ENCODE peak calls at places on chromosomes 7 and 10, in four cellular contexts. Y, U, D and O are unnamed samples.

GRCh38 chr7:28623863-28624262 is 211.5 kb downstream of the CREB5 start:
- DNase-seq in D (no peak), U (no peak), Y (no peak), O (no peak)

GRCh38 chr10:102776779-102777417 is 33.1 kb downstream of the WBP1L start:
- DNase-seq in D (no peak), U (peak; percentile 68), Y (no peak), O (peak; percentile 85)

GRCh38 chr10:60230892-60231291 is 158.8 kb downstream of the ANK3 start:
- DNase-seq in U (no peak), Y (no peak), D (no peak), O (no peak)

GRCh38 chr10:107502263-107502979 is 337.9 kb upstream of the SORCS1 start:
- DNase-seq in D (no peak), U (no peak), Y (no peak), O (no peak)

GRCh38 chr10:47357911-47358310 is 9.7 kb downstream of the RBP3 start:
- DNase-seq in U (no peak), Y (no peak), D (no peak), O (no peak)

GRCh38 chr10:69802424-69803161 is 887 bp downstream of the COL13A1 start:
- DNase-seq in Y (peak; percentile 62), D (no peak), U (no peak), O (no peak)

GRCh38 chr7:142408794-142409193 is 150.9 kb upstream of the PRSS58 start:
- DNase-seq in D (no peak), U (no peak), Y (no peak), O (no peak)

GRCh38 chr7:17233643-17234397 is 64.6 kb upstream of the AHR start:
- DNase-seq in Y (no peak), D (peak; percentile 9), U (no peak), O (no peak)

GRCh38 chr7:13651167-13651566 is 338.3 kb downstream of the ETV1 start:
- DNase-seq in D (no peak), Y (no peak), U (no peak), O (no peak)

GRCh38 chr7:153381275-153382119 is 621.9 kb downstream of the ACTR3B start:
- DNase-seq in D (no peak), Y (peak; percentile 78), U (peak; percentile 78), O (peak; percentile 28)

GRCh38 chr7:51310131-51310583 is 6.5 kb downstream of the COBL start:
- DNase-seq in D (no peak), Y (no peak), U (no peak), O (no peak)

GRCh38 chr10:44197646-44198045 is 187.3 kb downstream of the CXCL12 start:
- DNase-seq in D (no peak), U (no peak), Y (no peak), O (no peak)

GRCh38 chr7:116525298-116525912 is 569 bp downstream of the CAV1 start:
- DNase-seq in Y (peak; percentile 37), D (no peak), U (peak; percentile 56), O (no peak)

GRCh38 chr10:46308666-46309450 is 22.1 kb downstream of the ANTXRL start:
- DNase-seq in U (no peak), D (no peak), Y (no peak), O (no peak)

GRCh38 chr7:81638216-81638615 is 131.6 kb downstream of the HGF start:
- DNase-seq in Y (peak; percentile 6), D (no peak), U (no peak), O (peak; percentile 29)

GRCh38 chr7:139526578-139527544 is 3.4 kb downstream of the CLEC2L start:
- DNase-seq in U (no peak), D (no peak), Y (no peak), O (no peak)

GRCh38 chr10:130577039-130577438 is 440.8 kb downstream of the GLRX3 start:
- DNase-seq in U (no peak), D (no peak), Y (no peak), O (no peak)

GRCh38 chr10:32054087-32054486 is 2.1 kb downstream of the KIF5B start:
- DNase-seq in U (no peak), Y (peak; percentile 8), D (no peak), O (peak; percentile 46)

GRCh38 chr10:35896011-35896410 is 253.9 kb upstream of the FZD8 start:
- DNase-seq in D (no peak), Y (no peak), U (no peak), O (no peak)

GRCh38 chr7:50632561-50633413 is 67.6 kb upstream of the DDC start:
- DNase-seq in Y (peak; percentile 61), D (no peak), U (peak; percentile 65), O (peak; percentile 70)

GRCh38 chr10:62426086-62426485 is 51.9 kb downstream of the ZNF365 start:
- DNase-seq in Y (no peak), D (no peak), U (no peak), O (no peak)

GRCh38 chr7:18997477-18998130 is 119.8 kb downstream of the TWIST1 start:
- DNase-seq in D (no peak), U (no peak), Y (no peak), O (no peak)

GRCh38 chr10:113540845-113541553 is 11.9 kb upstream of the HABP2 start:
- DNase-seq in Y (no peak), U (no peak), D (no peak), O (peak; percentile 68)

GRCh38 chr10:110447886-110448285 is 49.8 kb upstream of the DUSP5 start:
- DNase-seq in U (no peak), Y (no peak), D (no peak), O (no peak)

GRCh38 chr7:30029696-30030095 is 1.5 kb downstream of the PLEKHA8 start:
- DNase-seq in Y (no peak), U (no peak), D (no peak), O (no peak)

GRCh38 chr10:78805176-78805575 is 263.6 kb upstream of the ZMIZ1 start:
- DNase-seq in D (no peak), U (no peak), Y (peak; percentile 28), O (no peak)

GRCh38 chr7:137151056-137151731 is 192.3 kb downstream of the PTN start:
- DNase-seq in U (no peak), D (no peak), Y (no peak), O (no peak)

GRCh38 chr10:15068802-15069201 is 19.8 kb downstream of the ACBD7 start:
- DNase-seq in D (no peak), Y (no peak), U (no peak), O (peak; percentile 15)

GRCh38 chr10:134205-134742 is 981 bp upstream of the ZMYND11 start:
- DNase-seq in U (no peak), Y (peak; percentile 31), D (no peak), O (no peak)

GRCh38 chr7:87216701-87217508 is 2.6 kb downstream of the TMEM243 start:
- DNase-seq in D (peak; percentile 97), Y (no peak), U (no peak), O (no peak)

GRCh38 chr10:73641272-73642060 is at the start of gene MYOZ1:
- DNase-seq in U (no peak), Y (no peak), D (no peak), O (no peak)

GRCh38 chr7:22860784-22861482 is 38.3 kb upstream of the TOMM7 start:
- DNase-seq in U (peak; percentile 58), D (no peak), Y (peak; percentile 43), O (peak; percentile 13)

GRCh38 chr10:34864156-34865075 is 49.3 kb upstream of the PARD3 start:
- DNase-seq in D (no peak), U (no peak), Y (no peak), O (no peak)

GRCh38 chr7:128190051-128190640 is 50.9 kb upstream of the LEP start:
- DNase-seq in D (no peak), Y (no peak), U (no peak), O (no peak)

GRCh38 chr10:46522295-46523118 is 34.0 kb downstream of the GPRIN2 start:
- DNase-seq in U (no peak), D (no peak), Y (no peak), O (no peak)

GRCh38 chr10:85643171-85643838 is 723.3 kb downstream of the GRID1 start:
- DNase-seq in U (no peak), D (no peak), Y (no peak), O (no peak)
- TF ChIP-seq FOXK2 in U (no peak), D (no peak), Y (no peak), O (no peak)

GRCh38 chr10:84683550-84683949 is 355.2 kb downstream of the CCSER2 start:
- DNase-seq in U (no peak), D (no peak), Y (no peak), O (no peak)

GRCh38 chr10:84681781-84682180 is 353.4 kb downstream of the CCSER2 start:
- DNase-seq in D (no peak), U (no peak), Y (no peak), O (no peak)

GRCh38 chr10:84685047-84685660 is 356.8 kb downstream of the CCSER2 start:
- DNase-seq in U (no peak), Y (no peak), D (no peak), O (no peak)

GRCh38 chr10:84683980-84684740 is 355.8 kb downstream of the CCSER2 start:
- DNase-seq in D (no peak), Y (no peak), U (no peak), O (no peak)
- TF ChIP-seq FOXK2 in D (no peak), Y (no peak), U (no peak), O (no peak)

GRCh38 chr7:36441344-36442022 is 51.8 kb downstream of the ANLN start:
- DNase-seq in U (no peak), D (no peak), Y (no peak), O (no peak)

GRCh38 chr7:36439624-36440023 is 50.0 kb downstream of the ANLN start:
- DNase-seq in U (no peak), D (no peak), Y (no peak), O (peak; percentile 7)

GRCh38 chr7:36438211-36438610 is 48.5 kb downstream of the ANLN start:
- DNase-seq in U (no peak), D (no peak), Y (no peak), O (no peak)

DNA sequence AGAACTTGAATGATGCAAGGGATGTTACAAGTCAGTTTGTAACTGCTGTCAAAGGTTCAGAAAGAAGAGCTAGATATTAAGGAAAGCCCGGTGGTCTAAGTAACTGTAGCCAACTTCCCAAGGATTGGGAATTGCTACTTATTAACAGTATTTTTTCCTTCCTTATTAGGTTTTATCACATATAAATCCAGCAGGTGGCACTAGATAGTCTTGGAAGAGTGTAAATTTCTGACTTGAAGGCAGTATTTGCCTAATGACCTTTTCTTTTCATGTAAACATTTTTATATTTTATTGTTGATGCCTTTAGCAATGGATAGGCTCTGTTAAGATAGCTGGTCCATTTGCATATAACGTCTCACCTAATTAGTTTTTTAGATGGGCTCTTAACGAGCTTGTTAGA is 51.2 kb downstream of the ANLN start:
- DNase-seq in Y (peak; percentile 15), U (no peak), D (no peak), O (peak; percentile 16)
- TF ChIP-seq FOXK2 in Y (no peak), U (no peak), D (no peak), O (no peak)

DNA sequence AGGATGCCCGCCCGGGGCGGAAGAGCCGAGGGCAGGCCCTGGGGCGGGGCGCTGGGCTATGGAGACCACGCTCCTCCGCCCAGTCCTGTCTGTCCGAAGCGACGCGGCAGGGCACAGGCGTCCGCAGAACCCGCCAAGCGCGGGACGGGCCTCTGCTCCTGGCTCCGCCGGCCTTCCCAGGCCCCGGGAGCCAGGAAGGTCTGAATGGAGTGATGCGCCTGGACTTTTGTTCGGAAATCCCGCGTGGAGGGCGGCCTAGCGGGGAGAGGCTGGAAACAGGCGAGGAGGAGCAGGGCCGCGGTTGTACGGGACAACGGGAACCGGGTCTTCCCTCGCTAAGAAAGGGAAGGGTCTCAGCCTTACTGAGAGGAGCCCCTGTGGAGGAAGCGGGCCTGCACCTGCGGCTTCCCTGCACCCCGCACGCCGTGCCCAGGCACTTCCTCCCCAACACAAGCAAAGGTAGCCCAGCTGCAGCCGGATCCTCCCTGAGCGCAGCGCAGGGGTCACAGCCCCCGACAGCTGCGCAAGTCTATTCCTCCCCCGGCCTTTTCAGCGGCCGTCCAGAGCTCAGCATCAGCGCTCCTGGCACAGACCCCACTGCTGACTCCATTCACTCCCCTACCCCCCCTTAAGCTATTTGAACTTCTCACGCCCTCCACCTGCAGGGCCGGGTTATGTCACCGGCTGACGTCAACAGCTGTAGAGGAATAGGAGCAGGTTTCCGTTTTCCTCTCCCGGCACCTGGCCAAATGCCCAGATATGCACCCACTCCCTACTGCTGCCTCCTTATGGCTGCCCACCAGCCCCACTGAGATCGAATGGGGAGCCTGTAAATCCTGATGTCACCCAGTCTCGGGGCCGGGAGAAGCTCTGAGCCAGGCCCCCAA is 143.2 kb upstream of the RET start:
- DNase-seq in D (no peak), U (no peak), Y (no peak), O (no peak)
- TF ChIP-seq FOXK2 in D (no peak), U (no peak), Y (no peak), O (no peak)